ENCODE peak calls at places on chromosome 6, in four cellular contexts. A, K, Y and V are unnamed samples.

GRCh38 chr6:113102761-113103160 is 754.4 kb upstream of the MARCKS start:
- DNase-seq in A (no peak), K (no peak), Y (peak), V (no peak)

GRCh38 chr6:113645986-113646385 is 211.2 kb upstream of the MARCKS start:
- DNase-seq in A (no peak), K (no peak), Y (peak), V (no peak)

GRCh38 chr6:148492654-148493290 is 150.1 kb downstream of the SASH1 start:
- DNase-seq in A (no peak), K (no peak), Y (peak), V (no peak)

GRCh38 chr6:157879873-157880254 is 56.8 kb downstream of the SNX9 start:
- DNase-seq in A (no peak), K (peak), Y (no peak), V (no peak)

GRCh38 chr6:47792216-47792733 is 10.4 kb downstream of the OPN5 start:
- DNase-seq in A (no peak), K (no peak), Y (no peak), V (no peak)

GRCh38 chr6:70894001-70894400 is 62.9 kb downstream of the B3GAT2 start:
- DNase-seq in A (no peak), K (no peak), Y (no peak), V (no peak)

GRCh38 chr6:35640017-35640664 is 48.6 kb downstream of the FKBP5 start:
- DNase-seq in A (no peak), K (no peak), Y (no peak), V (no peak)

GRCh38 chr6:97437087-97437486 is 154.1 kb upstream of the MMS22L start:
- DNase-seq in A (no peak), K (no peak), Y (peak), V (no peak)

GRCh38 chr6:165585060-165585459 is 78.0 kb downstream of the PDE10A start:
- DNase-seq in A (no peak), K (no peak), Y (peak), V (no peak)

GRCh38 chr6:40962241-40962640 is 76.8 kb downstream of the UNC5CL start:
- DNase-seq in A (no peak), K (peak), Y (peak), V (peak)

GRCh38 chr6:54283877-54284860 is 24.1 kb upstream of the TINAG start:
- DNase-seq in A (no peak), K (no peak), Y (no peak), V (no peak)

GRCh38 chr6:83889625-83890024 is 30.1 kb downstream of the CYB5R4 start:
- DNase-seq in A (no peak), K (no peak), Y (no peak), V (no peak)

GRCh38 chr6:32491703-32492102 is 38.4 kb downstream of the HLA-DRB5 start:
- DNase-seq in A (no peak), K (no peak), Y (no peak), V (no peak)

GRCh38 chr6:108739496-108740330 is 108.5 kb upstream of the ARMC2 start:
- DNase-seq in A (no peak), K (no peak), Y (peak), V (no peak)

GRCh38 chr6:166253277-166254229 is 54.6 kb downstream of the PRR18 start:
- DNase-seq in A (no peak), K (no peak), Y (peak), V (no peak)

GRCh38 chr6:130182466-130182865 is 40.3 kb downstream of the SAMD3 start:
- DNase-seq in A (no peak), K (no peak), Y (no peak), V (no peak)

GRCh38 chr6:43604174-43604573 is 24.9 kb downstream of the GTPBP2 start:
- DNase-seq in A (no peak), K (no peak), Y (peak), V (peak)

GRCh38 chr6:111381126-111381525 is 101.9 kb downstream of the REV3L start:
- DNase-seq in A (no peak), K (no peak), Y (no peak), V (no peak)

GRCh38 chr6:13066050-13066449 is 262.3 kb downstream of the TBC1D7 start:
- DNase-seq in A (no peak), K (no peak), Y (no peak), V (no peak)

GRCh38 chr6:131400782-131401496 is 172.1 kb upstream of the ARG1 start:
- DNase-seq in A (no peak), K (no peak), Y (no peak), V (no peak)

GRCh38 chr6:47209632-47210031 is 100.1 kb downstream of the TNFRSF21 start:
- DNase-seq in A (no peak), K (no peak), Y (peak), V (no peak)

GRCh38 chr6:85552652-85553051 is 41.0 kb downstream of the SNX14 start:
- DNase-seq in A (peak), K (no peak), Y (no peak), V (no peak)

GRCh38 chr6:43916924-43917877 is 147.2 kb downstream of the VEGFA start:
- DNase-seq in A (no peak), K (no peak), Y (peak), V (peak)

GRCh38 chr6:33761922-33762629 is 15.4 kb upstream of the IP6K3 start:
- DNase-seq in A (no peak), K (peak), Y (peak), V (no peak)

GRCh38 chr6:66198062-66198624 is 491.1 kb upstream of the EYS start:
- DNase-seq in A (no peak), K (no peak), Y (no peak), V (no peak)

GRCh38 chr6:111663692-111664564 is 58.2 kb upstream of the TRAF3IP2 start:
- DNase-seq in A (peak), K (no peak), Y (peak), V (no peak)

GRCh38 chr6:136959471-136959891 is 37.4 kb downstream of the SLC35D3 start:
- DNase-seq in A (no peak), K (no peak), Y (no peak), V (no peak)

GRCh38 chr6:13026557-13026956 is 301.8 kb downstream of the TBC1D7 start:
- DNase-seq in A (no peak), K (no peak), Y (no peak), V (no peak)

GRCh38 chr6:146914563-146915483 is 289.4 kb upstream of the STXBP5 start:
- DNase-seq in A (no peak), K (no peak), Y (peak), V (peak)

GRCh38 chr6:52536424-52536916 is 40.4 kb downstream of the TRAM2 start:
- DNase-seq in A (no peak), K (peak), Y (no peak), V (no peak)
- H3K4me3 ChIP-seq in A (no peak), K (peak), Y (no peak), V (no peak)

DNA sequence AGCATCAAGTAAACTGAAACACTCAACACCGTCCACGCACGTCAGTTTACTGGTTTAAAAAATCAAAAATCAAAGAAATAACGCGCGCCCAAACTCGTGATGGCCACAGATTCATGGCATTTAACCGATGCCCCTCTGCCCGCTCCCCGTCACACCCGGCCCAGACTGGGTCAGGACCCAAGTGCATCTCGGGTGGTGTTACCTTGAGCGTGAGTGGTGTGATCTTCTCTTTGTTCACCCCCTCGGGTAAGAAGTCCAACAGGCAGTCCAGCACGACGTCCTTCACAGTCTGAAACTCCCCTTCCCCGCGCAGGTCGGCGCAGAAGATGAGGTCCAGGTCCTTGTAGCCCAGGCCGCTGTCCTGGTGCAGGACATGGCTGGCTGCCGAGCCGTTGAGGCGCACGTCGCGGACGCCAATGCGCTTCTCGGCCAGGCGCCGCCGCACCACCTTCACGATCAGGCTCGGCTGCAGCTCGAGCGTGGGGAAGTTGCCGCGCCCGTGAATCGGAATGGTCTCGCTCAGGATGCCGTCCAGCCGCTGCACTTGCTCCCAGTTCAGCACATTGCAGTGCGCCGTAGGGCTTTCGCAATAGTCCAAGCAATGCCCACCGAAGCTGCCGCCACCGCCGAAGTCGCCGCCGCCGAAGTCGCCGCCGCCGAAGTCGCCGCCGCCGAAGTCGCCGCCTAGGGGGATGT is 945 bp downstream of the TENT5A start:
- DNase-seq in A (no peak), K (no peak), Y (peak), V (no peak)
- H3K4me3 ChIP-seq in A (peak), K (peak), Y (peak), V (peak)

GRCh38 chr6:10384064-10384317 is 30.9 kb downstream of the TFAP2A start:
- DNase-seq in A (no peak), K (no peak), Y (no peak), V (no peak)

GRCh38 chr6:10386260-10386659 is 28.6 kb downstream of the TFAP2A start:
- DNase-seq in A (no peak), K (no peak), Y (no peak), V (no peak)

GRCh38 chr6:10384333-10384718 is 30.5 kb downstream of the TFAP2A start:
- DNase-seq in A (no peak), K (no peak), Y (no peak), V (no peak)

GRCh38 chr6:10385512-10386132 is 29.3 kb downstream of the TFAP2A start:
- DNase-seq in A (no peak), K (no peak), Y (no peak), V (no peak)

GRCh38 chr6:10384719-10385511 is 30.0 kb downstream of the TFAP2A start:
- DNase-seq in A (no peak), K (no peak), Y (no peak), V (no peak)
- H3K4me3 ChIP-seq in A (peak), K (no peak), Y (no peak), V (no peak)

GRCh38 chr6:143745160-143746133 is 67.7 kb downstream of the PHACTR2 start:
- DNase-seq in A (no peak), K (no peak), Y (peak), V (peak)
- H3K4me3 ChIP-seq in A (no peak), K (no peak), Y (no peak), V (no peak)

GRCh38 chr6:134240664-134241431 is 77.1 kb downstream of the SGK1 start:
- DNase-seq in A (no peak), K (no peak), Y (no peak), V (no peak)

GRCh38 chr6:134238006-134238405 is 79.9 kb downstream of the SGK1 start:
- DNase-seq in A (no peak), K (no peak), Y (no peak), V (no peak)

GRCh38 chr6:134235937-134236751 is 81.8 kb downstream of the SGK1 start:
- DNase-seq in A (no peak), K (peak), Y (peak), V (peak)

GRCh38 chr6:134245041-134245440 is 72.9 kb downstream of the SGK1 start:
- DNase-seq in A (no peak), K (no peak), Y (peak), V (peak)

GRCh38 chr6:134238960-134239795 is 78.7 kb downstream of the SGK1 start:
- DNase-seq in A (no peak), K (no peak), Y (peak), V (peak)
- H3K4me3 ChIP-seq in A (no peak), K (no peak), Y (no peak), V (no peak)

DNA sequence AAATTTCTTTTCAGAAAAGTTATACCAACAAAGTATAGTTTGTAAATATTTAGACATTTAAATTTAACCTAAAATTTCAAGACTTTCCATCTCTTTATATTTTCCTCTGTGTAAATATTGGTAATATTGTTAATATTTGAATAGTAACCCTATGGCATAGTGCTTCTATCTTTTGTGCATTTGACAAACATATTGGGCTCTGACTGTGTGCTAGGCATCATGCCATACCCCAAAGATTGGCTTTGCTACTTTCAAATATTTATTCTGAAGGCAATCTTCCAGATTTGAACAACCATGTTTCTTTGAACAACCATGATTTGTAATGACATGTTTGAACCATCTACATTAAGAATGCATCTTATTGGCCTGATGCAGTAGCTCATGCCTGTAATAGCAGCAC is 15.5 kb upstream of the PRDM1 start:
- DNase-seq in A (no peak), K (no peak), Y (no peak), V (no peak)
- H3K4me3 ChIP-seq in A (no peak), K (no peak), Y (no peak), V (no peak)

GRCh38 chr6:118800394-118801071 is 93.4 kb upstream of the ASF1A start:
- DNase-seq in A (peak), K (peak), Y (peak), V (peak)
- H3K4me3 ChIP-seq in A (no peak), K (no peak), Y (no peak), V (peak)